ENCODE peak calls at places on chromosomes 5 and 9, in ten cellular contexts. M is H54, N is stomach, R is K562, V is body of pancreas, T is IMR-90, C is lower leg skin, Q is suprapubic skin, B is tibial nerve, J is GM12891. D is an unnamed sample.

GRCh38 chr5:32076699-32077695 is 97.1 kb downstream of the GOLPH3 start:
- DNase-seq in B (peak), C (no peak), M (peak), V (peak), J (no peak), Q (no peak), N (peak), T (peak), R (peak), D (peak)

GRCh38 chr5:116442095-116442534 is 132.5 kb downstream of the SEMA6A start:
- DNase-seq in N (peak), B (no peak), Q (no peak), T (peak), J (no peak), V (peak), M (peak), R (no peak), C (no peak), D (no peak)

GRCh38 chr5:180174587-180174972 is 34.4 kb downstream of the RASGEF1C start:
- DNase-seq in N (no peak), B (no peak), Q (no peak), T (no peak), R (no peak), M (no peak), C (no peak), V (no peak), J (no peak), D (no peak)

GRCh38 chr5:72494700-72495124 is 12.5 kb downstream of the ZNF366 start:
- DNase-seq in J (no peak), T (no peak), N (no peak), R (no peak), Q (no peak), M (no peak), B (no peak), V (no peak), C (no peak), D (no peak)

GRCh38 chr9:111284703-111285102 is 45.3 kb downstream of the OR2K2 start:
- DNase-seq in Q (no peak), M (no peak), C (no peak), T (no peak), B (no peak), N (no peak), V (no peak), J (no peak), R (no peak), D (no peak)

GRCh38 chr5:111582962-111583669 is 70.8 kb upstream of the STARD4 start:
- DNase-seq in C (no peak), J (no peak), M (no peak), B (no peak), N (no peak), V (no peak), Q (no peak), R (no peak), T (peak), D (no peak)

GRCh38 chr9:114448706-114449105 is 56.6 kb downstream of the WHRN start:
- DNase-seq in M (peak), T (peak), B (no peak), C (no peak), R (no peak), J (no peak), V (no peak), Q (no peak), N (no peak), D (no peak)

GRCh38 chr9:121568541-121569265 is 69.1 kb upstream of the GGTA1 start:
- DNase-seq in J (no peak), T (peak), V (peak), C (no peak), N (no peak), Q (no peak), M (peak), B (no peak), R (no peak), D (no peak)

GRCh38 chr9:115237383-115238087 is 119.6 kb upstream of the TNC start:
- DNase-seq in C (peak), V (no peak), M (no peak), T (no peak), N (no peak), J (no peak), R (no peak), Q (peak), B (no peak), D (no peak)

GRCh38 chr5:144087576-144087975 is 82.9 kb downstream of the YIPF5 start:
- DNase-seq in R (no peak), T (no peak), M (no peak), B (no peak), N (no peak), V (no peak), J (no peak), Q (no peak), C (no peak), D (no peak)

GRCh38 chr9:112002847-112003457 is 106.3 kb downstream of the UGCG start:
- DNase-seq in J (no peak), C (peak), R (no peak), V (no peak), N (no peak), B (no peak), M (no peak), Q (no peak), T (peak), D (no peak)

GRCh38 chr5:65663804-65664521 is 39.1 kb downstream of the SHLD3 start:
- DNase-seq in V (no peak), R (peak), N (no peak), M (peak), C (no peak), T (peak), B (no peak), J (no peak), Q (no peak), D (no peak)

GRCh38 chr5:16935271-16936149 is 578 bp downstream of the MYO10 start:
- DNase-seq in J (peak), T (no peak), N (peak), Q (peak), V (peak), C (peak), B (peak), R (no peak), M (no peak), D (peak)

GRCh38 chr5:88880196-88880595 is 2.8 kb downstream of the MEF2C start:
- DNase-seq in B (no peak), Q (no peak), V (no peak), N (no peak), T (no peak), C (no peak), R (no peak), J (no peak), M (no peak), D (no peak)
- TF ChIP-seq POLR2A in B (no peak), Q (no peak), V (no peak), N (no peak), T (no peak), C (no peak), R (no peak), J (no peak), M (no peak), D (no peak)

DNA sequence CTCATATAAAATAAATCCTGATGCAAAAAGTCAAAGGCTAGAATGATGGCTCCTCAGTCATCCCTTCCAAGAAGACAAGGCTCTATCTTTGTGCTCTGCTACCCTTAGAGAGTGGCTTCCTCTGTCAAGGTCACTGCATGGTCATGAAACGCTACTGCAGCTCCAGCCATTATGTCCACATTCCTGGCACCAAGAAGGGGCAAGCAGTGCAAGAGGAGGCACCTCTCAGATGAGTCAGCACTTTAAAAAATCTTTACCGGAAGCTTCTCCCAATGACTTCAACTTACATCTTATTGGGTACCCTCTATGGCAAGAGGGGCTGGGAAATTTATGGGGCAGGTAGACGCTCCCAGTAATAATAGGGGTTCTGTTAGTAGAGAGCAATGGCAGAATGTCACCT is 129.5 kb upstream of the CPEB4 start:
- DNase-seq in Q (no peak), R (no peak), C (no peak), T (no peak), M (no peak), B (no peak), N (no peak), V (no peak), J (no peak), D (no peak)
- TF ChIP-seq POLR2A in Q (no peak), R (no peak), C (no peak), T (no peak), M (no peak), B (no peak), N (no peak), V (no peak), J (no peak), D (no peak)

GRCh38 chr9:128203024-128203841 is at the start of gene DNM1:
- DNase-seq in R (peak), B (no peak), T (peak), C (no peak), J (peak), N (peak), V (peak), M (peak), Q (no peak), D (peak)
- TF ChIP-seq POLR2A in R (no peak), B (no peak), T (no peak), C (no peak), J (no peak), N (no peak), V (peak), M (peak), Q (no peak), D (no peak)

DNA sequence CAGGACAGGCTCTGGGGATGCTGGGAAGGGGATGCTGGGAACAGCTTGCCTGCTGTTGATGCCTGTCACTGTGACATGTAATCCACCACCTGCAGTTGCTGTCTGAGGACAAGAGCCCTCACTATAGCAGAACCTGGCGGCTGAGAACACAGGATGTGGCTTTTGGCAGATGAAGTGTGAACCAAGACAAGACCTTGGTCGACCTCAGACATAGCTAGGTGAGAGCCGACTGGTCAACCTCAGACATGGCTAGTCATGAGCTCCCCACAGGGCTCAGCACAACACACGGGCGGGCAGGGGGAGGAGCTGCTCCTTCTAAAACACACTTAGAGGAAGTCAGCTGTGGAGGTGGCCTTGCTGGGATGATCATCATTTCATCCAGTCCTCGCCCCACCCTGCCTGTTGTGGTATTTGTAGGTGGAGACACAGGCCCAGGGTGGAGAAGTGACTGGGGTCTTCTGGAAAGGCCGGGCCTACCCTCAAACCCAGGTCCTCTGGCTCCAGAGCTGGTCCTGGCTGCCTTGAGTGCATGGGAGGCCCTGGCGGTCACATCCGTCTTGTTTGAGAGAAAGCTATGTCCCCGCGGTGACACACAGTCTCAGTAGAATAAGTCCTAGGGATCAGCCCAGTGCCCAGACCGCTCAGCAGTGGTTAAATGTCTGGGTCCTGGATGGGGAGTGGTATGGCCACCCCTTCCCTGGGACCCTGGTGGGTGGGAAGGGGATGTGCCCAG is 6.1 kb downstream of the SUSD3 start:
- DNase-seq in M (no peak), V (no peak), T (no peak), B (no peak), R (peak), Q (no peak), C (no peak), N (peak), J (peak), D (no peak)
- TF ChIP-seq POLR2A in M (no peak), V (no peak), T (no peak), B (no peak), R (no peak), Q (no peak), C (no peak), N (no peak), J (peak), D (no peak)

DNA sequence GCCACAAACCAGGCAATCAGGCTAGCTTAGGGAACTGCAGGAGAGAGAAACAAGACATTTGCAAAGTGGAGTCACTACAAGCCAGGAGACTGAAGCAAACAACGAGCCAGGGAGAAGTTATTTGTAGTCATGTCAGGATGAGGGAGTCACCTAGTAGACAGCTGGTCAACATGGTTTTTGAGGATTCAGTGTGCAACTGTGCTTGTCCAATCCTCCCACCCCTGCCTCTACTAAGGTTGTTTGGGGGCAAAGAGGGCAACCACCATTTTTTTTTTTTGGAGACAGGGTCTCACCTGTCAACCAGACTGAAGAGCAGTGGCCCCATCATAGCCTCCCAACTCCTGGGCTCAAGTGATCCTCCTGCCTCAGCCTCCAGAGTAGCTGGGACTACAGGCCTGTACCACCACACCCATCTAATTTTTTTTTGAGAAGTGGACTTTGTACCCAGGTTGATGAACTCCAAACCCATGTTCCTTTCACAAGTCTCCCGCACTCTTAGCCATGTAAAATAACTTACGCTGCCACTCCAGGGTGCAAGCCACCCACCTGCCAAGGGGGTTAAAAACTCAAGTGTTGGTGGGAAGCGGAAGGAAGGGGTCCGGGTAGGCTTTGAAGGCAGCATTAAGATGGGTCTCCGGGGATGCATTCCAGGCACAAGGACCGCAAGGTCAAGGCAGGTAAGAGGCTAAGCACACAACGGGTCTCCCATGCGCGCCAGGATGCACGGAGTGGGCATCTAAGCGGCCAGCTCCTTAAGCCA is 995 bp downstream of the RPL35 start:
- DNase-seq in T (no peak), Q (no peak), R (no peak), B (no peak), C (no peak), V (no peak), M (no peak), J (no peak), N (no peak), D (peak)
- TF ChIP-seq POLR2A in T (no peak), Q (no peak), R (no peak), B (no peak), C (no peak), V (no peak), M (no peak), J (peak), N (no peak), D (no peak)

D was measured in erythroblast.